ENCODE peak calls at places on chromosomes 3 and 15, in six cellular contexts. G is neuronal stem cell, S is H9, U is mesenchymal stem cell, X is H1, Q is trophoblast cell. N is an unnamed sample.

GRCh38 chr3:110859340-110859739 is 212.3 kb upstream of the NECTIN3 start:
- DNase-seq in G (no peak), S (no peak), U (no peak), X (no peak), Q (no peak), N (no peak)

GRCh38 chr15:78915341-78916087 is 29.3 kb downstream of the CTSH start:
- DNase-seq in G (no peak), S (no peak), U (no peak), X (no peak), Q (peak), N (no peak)

GRCh38 chr3:18247776-18248310 is 177.3 kb downstream of the SATB1 start:
- DNase-seq in G (peak), S (no peak), U (no peak), X (no peak), Q (no peak), N (no peak)

GRCh38 chr3:117268318-117268717 is 558.7 kb downstream of the TUSC7 start:
- DNase-seq in G (no peak), S (no peak), U (no peak), X (no peak), Q (no peak), N (no peak)

GRCh38 chr3:143821862-143822261 is 26.4 kb downstream of the SLC9A9 start:
- DNase-seq in G (no peak), S (no peak), U (no peak), X (no peak), Q (no peak), N (no peak)

GRCh38 chr15:64746356-64746755 is 29.0 kb downstream of the RBPMS2 start:
- DNase-seq in G (no peak), S (no peak), U (no peak), X (no peak), Q (no peak), N (no peak)

GRCh38 chr15:51121631-51122225 is 27.0 kb upstream of the TNFAIP8L3 start:
- DNase-seq in G (no peak), S (no peak), U (no peak), X (no peak), Q (no peak), N (no peak)

GRCh38 chr3:65758871-65759598 is 279.7 kb downstream of the MAGI1 start:
- DNase-seq in G (no peak), S (no peak), U (peak), X (no peak), Q (no peak), N (peak)

GRCh38 chr15:60922736-60923135 is 306.4 kb downstream of the RORA start:
- DNase-seq in G (no peak), S (no peak), U (no peak), X (no peak), Q (no peak), N (no peak)

GRCh38 chr3:186318135-186318534 is 43.9 kb downstream of the DGKG start:
- DNase-seq in G (no peak), S (no peak), U (peak), X (no peak), Q (no peak), N (peak)

GRCh38 chr15:74311734-74312444 is 55.6 kb downstream of the CYP11A1 start:
- DNase-seq in G (no peak), S (peak), U (peak), X (no peak), Q (peak), N (peak)

GRCh38 chr3:72520690-72521308 is 327.4 kb downstream of the SHQ1 start:
- DNase-seq in G (no peak), S (no peak), U (peak), X (no peak), Q (peak), N (peak)

GRCh38 chr3:84318273-84318809 is 640.4 kb upstream of the CADM2 start:
- DNase-seq in G (no peak), S (peak), U (no peak), X (peak), Q (no peak), N (no peak)

GRCh38 chr3:157746391-157746790 is 243.2 kb upstream of the VEPH1 start:
- DNase-seq in G (no peak), S (no peak), U (no peak), X (no peak), Q (no peak), N (no peak)

GRCh38 chr3:124558898-124559649 is 171.2 kb upstream of the UMPS start:
- DNase-seq in G (no peak), S (peak), U (peak), X (no peak), Q (no peak), N (peak)

GRCh38 chr3:160480931-160481330 is 31.3 kb upstream of the TRIM59 start:
- DNase-seq in G (no peak), S (no peak), U (no peak), X (no peak), Q (no peak), N (peak)

GRCh38 chr3:197253243-197253947 is 45.0 kb downstream of the DLG1 start:
- DNase-seq in G (no peak), S (no peak), U (no peak), X (no peak), Q (no peak), N (no peak)

GRCh38 chr3:48130321-48130881 is 57.8 kb downstream of the CDC25A start:
- DNase-seq in G (no peak), S (no peak), U (peak), X (no peak), Q (no peak), N (peak)

GRCh38 chr3:149605902-149606301 is 51.9 kb downstream of the WWTR1 start:
- DNase-seq in G (no peak), S (no peak), U (no peak), X (no peak), Q (peak), N (peak)

GRCh38 chr3:156825795-156826143 is 384 bp upstream of the LEKR1 start:
- DNase-seq in G (no peak), S (no peak), U (no peak), X (no peak), Q (peak), N (no peak)

GRCh38 chr15:58875343-58875742 is 58.1 kb downstream of the SLTM start:
- DNase-seq in G (no peak), S (no peak), U (no peak), X (no peak), Q (peak), N (peak)

GRCh38 chr3:13713396-13713795 is 164.5 kb downstream of the FBLN2 start:
- DNase-seq in G (no peak), S (peak), U (no peak), X (no peak), Q (no peak), N (no peak)

GRCh38 chr3:114941626-114942309 is 205.3 kb downstream of the ZBTB20 start:
- DNase-seq in G (no peak), S (no peak), U (no peak), X (no peak), Q (no peak), N (no peak)

GRCh38 chr15:70029297-70029701 is 68.4 kb downstream of the TLE3 start:
- DNase-seq in G (no peak), S (no peak), U (no peak), X (no peak), Q (no peak), N (no peak)

GRCh38 chr3:186783731-186784515 is 546 bp downstream of the EIF4A2 start:
- DNase-seq in G (peak), S (peak), U (peak), X (no peak), Q (peak), N (peak)

GRCh38 chr3:8446845-8447244 is 54.8 kb upstream of the LMCD1 start:
- DNase-seq in G (no peak), S (no peak), U (no peak), X (no peak), Q (no peak), N (no peak)

GRCh38 chr3:188272481-188273372 is 118.8 kb downstream of the LPP start:
- DNase-seq in G (no peak), S (no peak), U (peak), X (no peak), Q (no peak), N (peak)

GRCh38 chr3:164737174-164737573 is 341.1 kb downstream of the SI start:
- DNase-seq in G (no peak), S (no peak), U (no peak), X (no peak), Q (no peak), N (no peak)

GRCh38 chr15:53791616-53792015 is 32.2 kb upstream of the WDR72 start:
- DNase-seq in G (no peak), S (no peak), U (no peak), X (no peak), Q (no peak), N (no peak)

GRCh38 chr3:64666171-64666581 is 21.6 kb downstream of the ADAMTS9 start:
- DNase-seq in G (no peak), S (no peak), U (no peak), X (no peak), Q (peak), N (no peak)

GRCh38 chr3:158992466-158992865 is 190.6 kb downstream of the MFSD1 start:
- DNase-seq in G (no peak), S (no peak), U (no peak), X (no peak), Q (no peak), N (no peak)

GRCh38 chr3:158991146-158991705 is 189.4 kb downstream of the MFSD1 start:
- DNase-seq in G (no peak), S (peak), U (no peak), X (peak), Q (no peak), N (no peak)
- H2AK5ac ChIP-seq in G (no peak), S (no peak), U (no peak), X (no peak), Q (no peak), N (no peak)

DNA sequence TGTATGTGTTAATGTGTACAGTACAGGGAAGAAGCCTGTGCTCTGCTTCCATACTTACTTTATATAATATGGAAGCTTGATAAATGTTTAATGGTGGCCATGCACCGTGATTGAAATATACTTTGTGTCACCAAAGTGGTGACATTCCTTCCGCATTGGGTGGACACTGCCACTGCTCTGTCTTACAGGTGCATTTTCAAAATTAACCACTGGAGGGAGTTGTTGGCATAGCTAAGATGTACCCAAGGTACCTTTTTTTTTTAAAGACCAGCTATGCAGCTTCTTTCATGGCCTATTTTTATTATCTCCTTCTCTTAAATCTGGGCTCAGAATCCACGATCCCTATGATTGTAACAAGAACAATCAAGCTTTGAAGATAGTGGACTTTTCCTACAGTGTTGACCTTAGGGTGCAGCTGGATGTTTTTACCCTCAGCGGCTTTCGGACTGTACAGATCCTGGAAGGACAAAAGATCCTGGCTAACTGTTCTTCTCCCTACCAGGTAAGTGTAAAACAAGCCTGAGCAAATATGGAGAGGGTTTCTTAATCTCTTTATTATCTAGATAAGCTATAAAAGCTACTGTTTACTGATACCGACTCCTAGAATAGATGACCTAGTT is 21.6 kb upstream of the PAK6 start:
- DNase-seq in G (peak), S (no peak), U (peak), X (no peak), Q (peak), N (peak)
- H2AFZ ChIP-seq in G (no peak), S (no peak), U (no peak), X (no peak), Q (no peak), N (no peak)

DNA sequence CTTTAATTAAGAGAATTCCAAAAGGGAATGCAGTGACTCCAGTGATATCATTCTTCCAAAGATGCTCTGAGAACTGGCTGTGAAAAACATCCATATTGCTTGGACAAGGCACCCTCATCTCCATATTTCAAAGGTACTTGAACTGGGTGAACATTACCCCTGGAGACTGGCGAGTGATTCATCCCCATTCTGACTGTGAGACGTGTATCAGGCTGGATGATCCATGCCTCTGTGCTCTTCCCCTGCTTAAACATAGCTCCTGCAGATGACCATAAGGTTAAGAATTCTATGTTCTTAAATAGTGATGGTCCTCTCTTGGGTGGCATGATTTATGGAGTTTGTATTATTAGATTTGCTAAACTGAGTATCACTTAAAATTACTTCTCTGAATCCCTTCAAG is 137.8 kb downstream of the GABRB3 start:
- DNase-seq in G (no peak), S (no peak), U (no peak), X (no peak), Q (no peak), N (no peak)
- H2AK5ac ChIP-seq in G (no peak), S (no peak), U (no peak), X (no peak), Q (no peak), N (no peak)

GRCh38 chr3:82773207-82773606 is 1011.8 kb upstream of the GBE1 start:
- DNase-seq in G (no peak), S (no peak), U (no peak), X (no peak), Q (no peak), N (no peak)
- H2AFZ ChIP-seq in G (peak), S (no peak), U (no peak), X (peak), Q (no peak), N (no peak)

GRCh38 chr3:184760337-184761119 is 48.7 kb upstream of the MAGEF1 start:
- DNase-seq in G (no peak), S (peak), U (no peak), X (no peak), Q (no peak), N (no peak)

GRCh38 chr3:184761120-184761841 is 49.4 kb upstream of the MAGEF1 start:
- DNase-seq in G (no peak), S (peak), U (no peak), X (no peak), Q (no peak), N (peak)

GRCh38 chr3:184759666-184760200 is 47.9 kb upstream of the MAGEF1 start:
- DNase-seq in G (no peak), S (peak), U (no peak), X (no peak), Q (no peak), N (no peak)

GRCh38 chr3:184764176-184764575 is 47.8 kb upstream of the VPS8 start:
- DNase-seq in G (no peak), S (no peak), U (no peak), X (no peak), Q (no peak), N (no peak)

DNA sequence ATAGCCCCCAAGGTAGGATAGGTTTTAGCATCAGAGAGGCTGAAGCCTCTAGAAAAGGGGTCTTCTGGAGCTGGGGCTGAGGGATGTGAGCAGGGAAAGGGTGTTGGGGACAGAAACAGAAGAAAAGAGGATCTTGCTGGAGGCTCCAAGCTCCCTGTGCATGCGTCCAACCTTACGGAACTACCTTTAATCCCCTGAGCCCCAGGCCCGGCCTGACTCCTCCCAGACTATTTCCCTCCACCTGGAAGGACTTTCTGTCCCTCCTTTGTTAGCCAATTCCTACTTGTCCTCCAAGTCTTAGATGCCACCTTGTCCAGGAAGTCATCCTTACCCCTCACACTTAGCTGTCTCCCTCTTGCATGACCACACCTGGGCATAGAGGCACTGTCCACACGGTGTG is 50.0 kb upstream of the VPS8 start:
- DNase-seq in G (no peak), S (no peak), U (no peak), X (no peak), Q (no peak), N (no peak)
- H2AK5ac ChIP-seq in G (peak), S (no peak), U (no peak), X (no peak), Q (no peak), N (peak)

N was measured in IMR-90.